ENCODE peak calls at places on chromosomes 4 and X, in seven cellular contexts. I is mammary epithelial cell; P is activated CD4-positive, CD25-positive, alpha-beta regulatory T cell; N is adipocyte; K is hippocampal formation; T is HT1080; H is HCT116. F is an unnamed sample.

GRCh38 chr4:123396294-123397275 is at the start of gene SPRY1:
- DNase-seq in N (peak; percentile 96), T (no peak), I (peak; percentile 94), H (peak; percentile 89), P (peak; percentile 27), K (peak; percentile 64), F (peak; percentile 97)

GRCh38 chr4:154719087-154719486 is 24.7 kb upstream of the LRAT start:
- DNase-seq in N (peak; percentile 54), P (no peak), H (peak; percentile 51), I (peak; percentile 90), T (peak; percentile 42), K (no peak), F (peak; percentile 53)

GRCh38 chrX:42531431-42531830 is 246.5 kb downstream of the PPP1R2C start:
- DNase-seq in H (no peak), T (no peak), N (no peak), K (no peak), I (no peak), P (no peak), F (no peak)

GRCh38 chr4:184896868-184897715 is 71.3 kb upstream of the ACSL1 start:
- DNase-seq in I (no peak), T (no peak), H (no peak), N (peak; percentile 36), P (no peak), K (no peak), F (no peak)

GRCh38 chrX:69119122-69119521 is 46.1 kb downstream of the PJA1 start:
- DNase-seq in P (no peak), T (no peak), N (no peak), I (no peak), K (no peak), H (no peak), F (no peak)

GRCh38 chr4:179709961-179710624 is 2267.9 kb upstream of the AGA start:
- DNase-seq in H (no peak), I (no peak), K (no peak), P (no peak), T (no peak), N (no peak), F (no peak)

GRCh38 chr4:139227729-139228404 is 50.8 kb upstream of the ELF2 start:
- DNase-seq in T (no peak), H (peak; percentile 12), N (no peak), K (no peak), P (no peak), I (no peak), F (no peak)

GRCh38 chr4:47519239-47519883 is 34.3 kb downstream of the ATP10D start:
- DNase-seq in H (no peak), P (no peak), N (no peak), I (peak; percentile 73), T (peak; percentile 76), K (no peak), F (no peak)

GRCh38 chr4:130395871-130396270 is 1299.9 kb downstream of the C4orf33 start:
- DNase-seq in P (no peak), I (peak; percentile 48), N (peak; percentile 84), K (no peak), H (no peak), T (peak; percentile 66), F (peak; percentile 85)

GRCh38 chr4:83757121-83757621 is 221.3 kb downstream of the GPAT3 start:
- DNase-seq in T (peak; percentile 53), N (no peak), H (no peak), I (peak; percentile 64), P (no peak), K (no peak), F (no peak)

GRCh38 chr4:41184009-41184408 is 30.3 kb downstream of the APBB2 start:
- DNase-seq in P (no peak), I (no peak), K (no peak), N (no peak), T (no peak), H (no peak), F (no peak)

GRCh38 chr4:108954880-108955279 is 192.0 kb upstream of the ETNPPL start:
- DNase-seq in P (no peak), I (peak; percentile 1), H (no peak), K (no peak), N (no peak), T (no peak), F (no peak)

GRCh38 chr4:86895692-86896488 is 3.7 kb upstream of the C4orf36 start:
- DNase-seq in T (peak; percentile 69), N (peak; percentile 91), P (no peak), K (no peak), H (peak; percentile 61), I (peak; percentile 67), F (peak; percentile 84)

GRCh38 chr4:120995611-120996010 is 73.1 kb upstream of the PRDM5 start:
- DNase-seq in T (no peak), H (no peak), K (no peak), P (no peak), N (peak; percentile 4), I (no peak), F (no peak)

GRCh38 chr4:162847945-162848549 is 318.6 kb downstream of the NAF1 start:
- DNase-seq in N (no peak), P (no peak), H (no peak), T (no peak), K (no peak), I (no peak), F (no peak)

GRCh38 chrX:36436286-36436860 is 516.8 kb downstream of the CFAP47 start:
- DNase-seq in I (no peak), P (no peak), H (no peak), T (peak; percentile 4), N (no peak), K (no peak), F (no peak)

F was measured in fibroblast of pulmonary artery.